ENCODE peak calls at places on chromosomes 5 and 9, in six cellular contexts. E, M, J, H, K and Q are unnamed samples.

GRCh38 chr9:129330711-129331279 is 152.7 kb upstream of the IER5L start:
- DNase-seq in M (no peak), H (no peak), K (no peak), J (no peak), E (no peak), Q (no peak)

GRCh38 chr9:120534266-120534665 is 45.7 kb downstream of the CDK5RAP2 start:
- DNase-seq in E (no peak), K (no peak), J (no peak), M (no peak), H (no peak), Q (no peak)

GRCh38 chr5:151006704-151007334 is 13.6 kb upstream of the GPX3 start:
- DNase-seq in K (peak; percentile 80), H (no peak), E (no peak), J (no peak), M (no peak), Q (peak; percentile 83)

GRCh38 chr9:31089822-31090221 is 1294.6 kb upstream of the ACO1 start:
- DNase-seq in E (no peak), M (no peak), J (no peak), H (no peak), K (no peak), Q (no peak)

GRCh38 chr9:110578575-110578895 is 1.0 kb downstream of the SVEP1 start:
- DNase-seq in M (no peak), E (no peak), H (no peak), J (no peak), K (no peak), Q (no peak)

GRCh38 chr5:68225188-68225910 is 9.8 kb downstream of the PIK3R1 start:
- DNase-seq in J (no peak), H (peak; percentile 69), M (no peak), K (no peak), E (peak; percentile 83), Q (peak; percentile 90)

GRCh38 chr5:175560011-175560410 is 81.7 kb downstream of the SFXN1 start:
- DNase-seq in J (no peak), K (no peak), H (no peak), M (no peak), E (no peak), Q (no peak)

GRCh38 chr9:15276328-15276969 is 30.6 kb downstream of the TTC39B start:
- DNase-seq in J (no peak), M (no peak), K (no peak), E (no peak), H (peak; percentile 61), Q (no peak)

GRCh38 chr5:135447298-135447929 is at the start of gene DCANP1:
- DNase-seq in E (no peak), J (no peak), H (no peak), K (no peak), M (no peak), Q (no peak)

GRCh38 chr5:92613546-92613945 is 967.5 kb downstream of the NR2F1-AS1 start:
- DNase-seq in H (no peak), M (no peak), J (no peak), E (no peak), K (no peak), Q (no peak)

GRCh38 chr9:120385606-120386389 is 194.2 kb downstream of the CDK5RAP2 start:
- DNase-seq in J (no peak), H (no peak), K (no peak), M (no peak), E (no peak), Q (peak; percentile 40)

GRCh38 chr5:143182901-143183820 is 220.3 kb downstream of the NR3C1 start:
- DNase-seq in E (no peak), H (peak; percentile 13), M (no peak), K (no peak), J (no peak), Q (no peak)

GRCh38 chr9:107638496-107638895 is 148.9 kb upstream of the KLF4 start:
- DNase-seq in J (no peak), M (no peak), E (no peak), H (no peak), K (no peak), Q (no peak)

GRCh38 chr9:35903049-35903448 is 3.0 kb upstream of the HRCT1 start:
- DNase-seq in H (no peak), M (peak; percentile 74), J (peak; percentile 51), E (no peak), K (no peak), Q (no peak)

GRCh38 chr5:1093361-1093760 is 18.5 kb downstream of the SLC12A7 start:
- DNase-seq in J (no peak), E (no peak), H (peak; percentile 79), M (no peak), K (no peak), Q (no peak)

GRCh38 chr9:81032831-81033230 is 656.5 kb downstream of the TLE1 start:
- DNase-seq in H (no peak), K (no peak), M (no peak), E (no peak), J (no peak), Q (no peak)

GRCh38 chr9:81032030-81032572 is 657.2 kb downstream of the TLE1 start:
- DNase-seq in H (no peak), E (no peak), J (no peak), K (no peak), M (peak; percentile 1), Q (no peak)

GRCh38 chr9:81030027-81030426 is 659.3 kb downstream of the TLE1 start:
- DNase-seq in M (no peak), H (no peak), J (no peak), E (no peak), K (no peak), Q (no peak)

GRCh38 chr9:81031422-81032029 is 657.8 kb downstream of the TLE1 start:
- DNase-seq in E (no peak), J (no peak), M (no peak), H (no peak), K (no peak), Q (no peak)

DNA sequence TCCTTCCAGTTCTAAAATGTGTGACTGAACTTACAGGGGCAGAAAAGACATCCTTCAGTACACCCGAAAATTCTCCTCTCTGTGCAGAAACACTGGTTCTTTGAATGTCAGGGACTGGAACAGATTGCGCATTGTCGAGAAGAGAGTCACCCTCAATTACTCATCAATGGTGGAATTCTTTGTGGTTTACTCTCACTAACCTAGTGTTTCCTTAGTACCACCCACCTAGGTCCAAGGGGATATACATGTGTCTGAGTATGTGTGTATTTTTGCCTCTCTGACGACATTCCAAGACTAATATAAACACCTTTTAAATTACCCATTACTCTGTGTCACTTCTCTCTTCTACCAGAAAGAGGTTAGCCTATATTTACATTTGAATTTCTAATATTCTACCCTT is 660.8 kb downstream of the TLE1 start:
- DNase-seq in K (no peak), E (no peak), M (peak; percentile 66), J (no peak), H (no peak), Q (no peak)
- TF ChIP-seq EP300 in K (no peak), E (no peak), M (peak; percentile 82), J (no peak), H (no peak), Q (no peak)

GRCh38 chr5:163108351-163108750 is 329.0 kb upstream of the CCNG1 start:
- DNase-seq in K (no peak), E (no peak), H (no peak), M (no peak), J (no peak), Q (no peak)

GRCh38 chr5:163104496-163104895 is 332.9 kb upstream of the CCNG1 start:
- DNase-seq in M (no peak), J (no peak), E (no peak), H (no peak), K (no peak), Q (no peak)

GRCh38 chr5:163105456-163105855 is 331.9 kb upstream of the CCNG1 start:
- DNase-seq in M (no peak), H (no peak), J (no peak), K (no peak), E (no peak), Q (no peak)

GRCh38 chr5:163106098-163106497 is 331.3 kb upstream of the CCNG1 start:
- DNase-seq in J (no peak), H (no peak), E (no peak), M (no peak), K (no peak), Q (no peak)
- TF ChIP-seq EP300 in J (no peak), H (no peak), E (no peak), M (no peak), K (no peak), Q (no peak)

DNA sequence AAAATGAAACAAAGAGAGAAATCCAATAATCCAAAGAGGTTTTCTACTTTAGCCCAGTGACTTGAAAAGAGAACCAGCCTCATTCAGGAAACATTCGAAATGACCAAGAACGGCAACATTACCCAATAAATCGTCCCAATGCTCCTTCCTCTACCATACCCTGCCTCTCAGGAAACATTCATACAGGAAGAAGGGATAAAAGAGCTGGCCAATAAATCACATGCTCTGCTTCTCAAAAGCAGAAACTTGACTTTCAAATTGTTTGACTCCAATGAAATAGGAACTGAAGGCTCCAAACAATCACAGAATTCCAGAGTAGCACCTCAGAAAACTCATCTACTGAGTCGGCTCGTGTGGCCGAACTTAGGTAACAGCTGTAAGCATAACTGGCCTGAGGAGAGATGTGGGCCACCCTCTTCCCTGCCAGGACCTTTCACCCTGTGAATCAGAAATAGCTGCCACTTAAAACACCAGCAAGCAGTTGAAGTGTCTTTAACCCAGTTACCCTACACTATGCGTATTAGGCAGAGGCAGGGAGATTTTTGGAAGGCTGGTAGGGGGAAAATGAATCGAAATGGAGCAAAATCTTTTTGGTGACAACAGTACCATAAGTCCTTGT is 14.6 kb downstream of the ARL15 start:
- DNase-seq in K (no peak), J (no peak), M (no peak), E (no peak), H (no peak), Q (no peak)
- TF ChIP-seq EP300 in K (no peak), J (no peak), M (no peak), E (no peak), H (no peak), Q (no peak)

GRCh38 chr5:146034605-146035004 is 70.8 kb downstream of the PLAC8L1 start:
- DNase-seq in M (no peak), K (no peak), J (no peak), H (no peak), E (no peak), Q (no peak)
- TF ChIP-seq EP300 in M (no peak), K (no peak), J (no peak), H (no peak), E (no peak), Q (no peak)

GRCh38 chr9:2180171-2180570 is 165.0 kb downstream of the SMARCA2 start:
- DNase-seq in H (no peak), K (no peak), E (no peak), J (no peak), M (no peak), Q (no peak)
- TF ChIP-seq EP300 in H (no peak), K (no peak), E (no peak), J (no peak), M (no peak), Q (no peak)

DNA sequence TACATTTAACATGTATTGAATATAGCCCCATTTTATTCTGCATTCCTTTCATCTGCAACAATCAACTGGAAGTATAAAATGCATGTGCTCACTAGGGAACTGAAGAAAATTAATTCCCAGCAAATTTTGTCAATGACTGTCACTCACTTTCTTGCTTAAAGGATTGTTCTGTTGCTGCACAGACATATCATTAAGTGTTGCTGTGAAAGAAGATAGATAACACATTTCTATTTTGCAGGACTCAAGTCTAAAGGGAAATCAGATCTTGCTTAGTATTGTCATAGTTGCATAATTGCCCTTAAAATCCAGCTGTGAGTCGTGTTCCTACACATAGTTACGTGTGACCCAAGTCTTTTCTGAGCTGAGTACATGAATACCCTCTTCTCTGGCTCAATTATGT is 390.9 kb downstream of the DTWD2 start:
- DNase-seq in J (no peak), K (no peak), E (no peak), M (no peak), H (no peak), Q (no peak)
- TF ChIP-seq EP300 in J (no peak), K (no peak), E (no peak), M (no peak), H (no peak), Q (no peak)